ENCODE peak calls at places on chromosomes 16 and 17, in eight cellular contexts. One of them, this sample, is unnamed.

GRCh38 chr17:20952183-20952582 is 90.6 kb downstream of the USP22 start:
- DNase-seq in A673: no peak
- DNase-seq in HL-60: no peak
- DNase-seq in dorsolateral prefrontal cortex: no peak
- DNase-seq in lower lobe of right lung: no peak
- DNase-seq in PC-3: peak; percentile 66
- DNase-seq in psoas muscle: no peak
- DNase-seq in endodermal cell: no peak
- DNase-seq in this sample: no peak

GRCh38 chr17:61581611-61582349 is 9.2 kb downstream of the NACA2 start:
- DNase-seq in lower lobe of right lung: no peak
- DNase-seq in dorsolateral prefrontal cortex: no peak
- DNase-seq in endodermal cell: no peak
- DNase-seq in psoas muscle: no peak
- DNase-seq in PC-3: peak; percentile 53
- DNase-seq in A673: no peak
- DNase-seq in HL-60: no peak
- DNase-seq in this sample: no peak

GRCh38 chr17:80886641-80887573 is 104.7 kb upstream of the CHMP6 start:
- DNase-seq in dorsolateral prefrontal cortex: no peak
- DNase-seq in lower lobe of right lung: peak; percentile 32
- DNase-seq in HL-60: no peak
- DNase-seq in PC-3: no peak
- DNase-seq in A673: no peak
- DNase-seq in psoas muscle: peak; percentile 47
- DNase-seq in endodermal cell: no peak
- DNase-seq in this sample: no peak

GRCh38 chr16:2149630-2150417 is 1.4 kb downstream of the RAB26 start:
- DNase-seq in HL-60: no peak
- DNase-seq in psoas muscle: no peak
- DNase-seq in endodermal cell: peak; percentile 82
- DNase-seq in dorsolateral prefrontal cortex: no peak
- DNase-seq in PC-3: peak; percentile 11
- DNase-seq in lower lobe of right lung: no peak
- DNase-seq in A673: peak; percentile 52
- DNase-seq in this sample: peak; percentile 79

GRCh38 chr17:10031102-10031501 is 126.0 kb upstream of the RCVRN start:
- DNase-seq in lower lobe of right lung: no peak
- DNase-seq in HL-60: no peak
- DNase-seq in dorsolateral prefrontal cortex: no peak
- DNase-seq in endodermal cell: no peak
- DNase-seq in A673: no peak
- DNase-seq in PC-3: no peak
- DNase-seq in psoas muscle: no peak
- DNase-seq in this sample: no peak

GRCh38 chr16:3157229-3158013 is 22.6 kb downstream of the ZNF213 start:
- DNase-seq in psoas muscle: peak; percentile 62
- DNase-seq in endodermal cell: peak; percentile 96
- DNase-seq in A673: peak; percentile 96
- DNase-seq in PC-3: peak; percentile 94
- DNase-seq in dorsolateral prefrontal cortex: no peak
- DNase-seq in HL-60: peak; percentile 62
- DNase-seq in lower lobe of right lung: peak; percentile 67
- DNase-seq in this sample: peak; percentile 80

GRCh38 chr16:27368358-27368722 is 33.6 kb upstream of the IL21R start:
- DNase-seq in endodermal cell: no peak
- DNase-seq in A673: no peak
- DNase-seq in psoas muscle: no peak
- DNase-seq in PC-3: no peak
- DNase-seq in lower lobe of right lung: no peak
- DNase-seq in HL-60: no peak
- DNase-seq in dorsolateral prefrontal cortex: no peak
- DNase-seq in this sample: no peak

GRCh38 chr17:42679492-42680330 is 1.9 kb downstream of the CCR10 start:
- DNase-seq in lower lobe of right lung: peak; percentile 89
- DNase-seq in A673: peak; percentile 72
- DNase-seq in psoas muscle: peak; percentile 92
- DNase-seq in HL-60: no peak
- DNase-seq in PC-3: peak; percentile 70
- DNase-seq in dorsolateral prefrontal cortex: no peak
- DNase-seq in endodermal cell: peak; percentile 97
- DNase-seq in this sample: no peak

GRCh38 chr17:29620271-29620670 is 2.4 kb downstream of the CORO6 start:
- DNase-seq in dorsolateral prefrontal cortex: no peak
- DNase-seq in lower lobe of right lung: no peak
- DNase-seq in psoas muscle: peak; percentile 85
- DNase-seq in endodermal cell: peak; percentile 82
- DNase-seq in PC-3: peak; percentile 47
- DNase-seq in A673: no peak
- DNase-seq in HL-60: no peak
- DNase-seq in this sample: no peak

GRCh38 chr16:76535-77272 is 1.3 kb upstream of the MPG start:
- DNase-seq in dorsolateral prefrontal cortex: no peak
- DNase-seq in psoas muscle: peak; percentile 92
- DNase-seq in A673: peak; percentile 46
- DNase-seq in endodermal cell: peak; percentile 72
- DNase-seq in PC-3: peak; percentile 74
- DNase-seq in HL-60: peak; percentile 63
- DNase-seq in lower lobe of right lung: peak; percentile 73
- DNase-seq in this sample: peak; percentile 92

GRCh38 chr16:65125871-65126270 is 4.0 kb upstream of the CDH11 start:
- DNase-seq in HL-60: peak; percentile 6
- DNase-seq in psoas muscle: no peak
- DNase-seq in lower lobe of right lung: no peak
- DNase-seq in endodermal cell: no peak
- DNase-seq in A673: peak; percentile 78
- DNase-seq in dorsolateral prefrontal cortex: no peak
- DNase-seq in PC-3: no peak
- DNase-seq in this sample: no peak

DNA sequence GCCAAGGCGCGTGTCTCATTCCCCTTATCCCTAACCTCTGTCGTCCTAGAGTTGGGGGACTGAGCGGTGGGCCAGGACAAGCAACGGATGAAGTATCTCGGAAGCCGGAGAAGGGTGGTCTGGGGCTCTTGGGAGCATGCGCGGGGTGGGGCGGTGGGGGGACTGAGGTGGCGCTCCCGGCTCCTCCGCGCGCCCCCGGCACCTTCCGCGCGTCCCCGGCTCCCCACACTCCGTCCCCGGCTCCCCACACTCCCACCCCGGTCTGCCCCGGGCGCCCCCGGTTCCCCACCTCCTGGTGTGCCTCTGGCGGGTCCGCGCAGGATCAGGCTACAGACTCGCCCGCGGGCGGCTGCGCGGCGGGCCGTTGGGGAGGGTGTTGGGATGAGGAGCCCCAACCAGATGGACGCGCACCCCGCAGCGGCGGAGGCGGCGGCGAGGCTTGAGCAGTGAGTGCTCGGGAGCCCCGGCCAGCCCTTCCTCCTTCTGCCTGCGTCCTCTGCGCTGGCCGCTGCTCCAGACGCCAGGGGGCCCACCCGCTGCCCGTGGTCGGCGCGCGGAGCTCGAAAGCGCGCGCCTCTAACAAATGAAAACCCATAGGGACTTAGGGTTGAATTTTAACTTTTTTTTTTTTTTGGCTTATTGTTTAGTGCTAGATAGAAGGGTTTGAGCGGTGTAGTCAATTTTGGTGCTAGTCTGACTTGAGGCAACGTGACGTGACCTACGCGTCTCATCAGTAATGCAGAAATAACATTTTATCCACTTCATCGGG is 5.6 kb upstream of the CRYM start:
- DNase-seq in dorsolateral prefrontal cortex: peak; percentile 50
- DNase-seq in HL-60: no peak
- DNase-seq in endodermal cell: peak; percentile 91
- DNase-seq in psoas muscle: peak; percentile 49
- DNase-seq in A673: peak; percentile 31
- DNase-seq in PC-3: no peak
- DNase-seq in lower lobe of right lung: peak; percentile 60
- DNase-seq in this sample: no peak
- TF ChIP-seq CTCF in dorsolateral prefrontal cortex: no peak
- TF ChIP-seq CTCF in HL-60: no peak
- TF ChIP-seq CTCF in endodermal cell: peak; percentile 76
- TF ChIP-seq CTCF in psoas muscle: peak; percentile 20
- TF ChIP-seq CTCF in A673: peak; percentile 41
- TF ChIP-seq CTCF in PC-3: peak; percentile 17
- TF ChIP-seq CTCF in lower lobe of right lung: peak; percentile 40
- TF ChIP-seq CTCF in this sample: no peak

GRCh38 chr17:15436399-15437369 is 30.7 kb downstream of the CDRT4 start:
- DNase-seq in HL-60: peak; percentile 57
- DNase-seq in dorsolateral prefrontal cortex: peak; percentile 55
- DNase-seq in lower lobe of right lung: peak; percentile 55
- DNase-seq in A673: peak; percentile 69
- DNase-seq in psoas muscle: peak; percentile 86
- DNase-seq in PC-3: peak; percentile 79
- DNase-seq in endodermal cell: peak; percentile 85
- DNase-seq in this sample: no peak
- H3K4me3 ChIP-seq in HL-60: no peak overlapping the region
- H3K4me3 ChIP-seq in dorsolateral prefrontal cortex: no peak overlapping the region
- H3K4me3 ChIP-seq in lower lobe of right lung: no peak overlapping the region
- H3K4me3 ChIP-seq in A673: no peak overlapping the region
- H3K4me3 ChIP-seq in psoas muscle: no peak overlapping the region
- H3K4me3 ChIP-seq in PC-3: no peak overlapping the region
- H3K4me3 ChIP-seq in endodermal cell: no peak overlapping the region
- H3K4me3 ChIP-seq in this sample: no peak overlapping the region

DNA sequence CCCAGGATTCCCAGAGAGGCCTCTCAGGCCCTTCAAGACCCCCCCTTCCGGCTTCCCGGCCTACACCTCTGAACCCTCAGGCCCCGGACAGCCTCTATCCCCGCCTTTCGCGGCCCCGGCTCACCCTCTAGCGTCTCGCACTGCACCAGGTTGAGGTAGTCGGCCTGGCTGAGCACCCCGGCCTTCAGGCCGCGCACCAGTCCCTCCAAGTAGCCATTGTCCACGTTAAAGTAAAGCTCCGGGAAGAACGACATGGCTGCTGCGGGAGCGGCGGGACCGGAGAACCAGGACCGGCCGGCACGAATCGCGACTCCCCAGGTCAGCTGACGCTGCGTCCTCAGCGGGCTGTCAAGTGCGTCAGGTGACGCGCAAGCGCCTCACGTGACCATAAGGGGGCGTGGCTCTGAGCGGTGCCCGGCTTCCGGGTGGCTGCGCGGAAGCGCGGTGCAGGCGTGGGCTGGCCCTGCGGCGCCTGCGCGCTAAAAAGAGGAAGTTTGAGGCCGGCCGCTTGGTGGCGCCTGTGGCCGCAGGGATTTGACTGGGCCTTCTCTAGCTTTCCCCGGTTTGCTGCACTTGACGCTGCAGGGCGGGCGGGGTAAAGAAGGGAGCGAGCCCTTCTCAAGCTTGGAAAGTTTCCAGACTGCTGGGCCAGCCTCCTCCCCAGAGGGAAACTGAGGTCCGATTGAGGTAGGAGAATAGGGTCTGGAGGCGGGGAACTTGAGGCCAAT is at the start of gene ATP6V0D1:
- DNase-seq in A673: peak; percentile 98
- DNase-seq in PC-3: peak; percentile 97
- DNase-seq in HL-60: peak; percentile 98
- DNase-seq in lower lobe of right lung: peak; percentile 99
- DNase-seq in dorsolateral prefrontal cortex: peak; percentile 98
- DNase-seq in psoas muscle: peak; percentile 100
- DNase-seq in endodermal cell: peak; percentile 99
- DNase-seq in this sample: peak; percentile 98
- H3K27ac ChIP-seq in A673: peak within 1 kb of the TSS; percentile 83
- H3K27ac ChIP-seq in PC-3: peak within 1 kb of the TSS; percentile 37
- H3K27ac ChIP-seq in HL-60: peak within 1 kb of the TSS; percentile 91
- H3K27ac ChIP-seq in lower lobe of right lung: peak within 1 kb of the TSS; percentile 93
- H3K27ac ChIP-seq in dorsolateral prefrontal cortex: peak within 1 kb of the TSS; percentile 94
- H3K27ac ChIP-seq in psoas muscle: peak within 1 kb of the TSS; percentile 93
- H3K27ac ChIP-seq in endodermal cell: peak within 1 kb of the TSS; percentile 88
- H3K27ac ChIP-seq in this sample: peak within 1 kb of the TSS; percentile 90

DNA sequence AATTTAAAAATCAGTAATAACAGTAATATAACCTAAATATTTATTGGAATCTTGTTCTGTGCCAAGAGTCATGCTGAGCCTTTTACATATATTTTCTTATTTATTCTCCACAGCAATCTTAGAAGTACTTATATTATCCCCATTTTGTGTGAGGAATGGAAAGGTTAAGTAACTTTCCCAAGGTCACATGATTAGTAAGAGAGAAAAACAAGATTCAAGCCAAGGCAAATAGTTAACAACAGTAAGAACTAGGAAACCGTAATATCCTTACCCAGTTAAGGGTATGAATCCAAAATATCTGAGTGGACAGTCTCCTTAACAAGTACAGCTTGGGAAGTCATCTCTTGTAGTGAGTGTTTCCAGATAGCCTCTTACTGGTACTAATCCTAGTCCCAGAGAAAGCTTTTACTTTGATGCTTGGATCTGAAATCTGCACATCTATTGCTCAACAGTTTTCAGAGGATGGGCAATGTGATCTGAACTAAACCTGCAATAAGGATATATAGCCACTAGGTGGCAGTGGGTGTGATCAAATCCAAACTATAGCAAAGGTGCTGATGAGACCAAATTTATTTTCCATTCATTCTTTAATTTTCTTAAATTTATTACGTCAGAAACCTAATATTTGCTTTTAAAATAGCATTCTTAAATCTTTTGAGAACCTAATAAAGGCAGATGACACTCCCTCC is 23.3 kb downstream of the SHISA6 start:
- DNase-seq in psoas muscle: no peak
- DNase-seq in A673: peak; percentile 37
- DNase-seq in endodermal cell: no peak
- DNase-seq in PC-3: peak; percentile 3
- DNase-seq in dorsolateral prefrontal cortex: no peak
- DNase-seq in HL-60: no peak
- DNase-seq in lower lobe of right lung: no peak
- DNase-seq in this sample: no peak
- TF ChIP-seq CTCF in psoas muscle: peak; percentile 17
- TF ChIP-seq CTCF in A673: peak; percentile 59
- TF ChIP-seq CTCF in endodermal cell: peak; percentile 77
- TF ChIP-seq CTCF in PC-3: peak; percentile 43
- TF ChIP-seq CTCF in dorsolateral prefrontal cortex: no peak
- TF ChIP-seq CTCF in HL-60: no peak
- TF ChIP-seq CTCF in lower lobe of right lung: no peak
- TF ChIP-seq CTCF in this sample: no peak

DNA sequence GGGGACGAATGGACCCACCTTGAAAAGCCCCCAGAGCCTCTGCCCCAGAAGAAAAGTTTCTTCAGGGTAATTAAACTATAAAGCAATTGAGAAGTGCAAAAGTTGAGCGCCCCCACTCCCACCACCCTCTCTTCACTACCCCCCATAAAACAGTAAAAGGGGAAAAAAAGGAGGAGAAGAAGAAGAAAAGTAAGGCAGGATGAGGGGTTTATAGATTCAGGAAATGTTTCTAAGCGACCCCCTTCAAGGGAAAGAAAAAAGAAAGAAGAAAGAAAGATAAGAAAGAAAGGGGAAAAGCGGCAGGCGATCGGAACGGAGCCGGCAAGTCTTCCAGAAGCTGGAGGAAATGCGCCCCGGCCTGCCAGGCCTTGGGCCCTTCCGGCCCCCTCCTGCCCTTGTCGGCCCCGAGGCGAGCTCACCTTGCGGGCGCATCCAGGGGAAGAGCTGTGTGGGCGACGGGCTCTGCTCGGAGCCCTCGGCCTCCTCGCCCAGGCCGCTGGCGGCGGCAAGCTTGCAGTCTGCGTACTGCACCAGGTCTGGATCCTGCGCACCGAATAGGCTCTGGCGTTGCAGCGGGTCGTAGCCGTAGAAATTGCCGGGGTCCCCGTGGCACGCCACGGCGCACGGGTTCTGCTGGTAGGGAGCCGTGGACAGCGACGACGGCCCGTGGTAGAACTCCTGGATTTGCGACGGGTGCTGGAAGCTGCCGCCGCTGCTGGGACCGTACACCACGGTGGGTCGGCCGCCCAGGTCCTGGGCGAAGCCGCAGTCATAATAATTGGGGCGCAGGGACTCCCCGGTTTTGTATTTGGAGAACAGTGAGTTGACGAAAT is 1.0 kb downstream of the HOXB8 start:
- DNase-seq in HL-60: no peak
- DNase-seq in A673: peak; percentile 72
- DNase-seq in psoas muscle: no peak
- DNase-seq in lower lobe of right lung: no peak
- DNase-seq in dorsolateral prefrontal cortex: no peak
- DNase-seq in PC-3: no peak
- DNase-seq in endodermal cell: peak; percentile 85
- DNase-seq in this sample: no peak
- H3K4me3 ChIP-seq in HL-60: no peak overlapping the region
- H3K4me3 ChIP-seq in A673: peak overlapping the region; percentile 87
- H3K4me3 ChIP-seq in psoas muscle: peak overlapping the region; percentile 77
- H3K4me3 ChIP-seq in lower lobe of right lung: peak overlapping the region; percentile 64
- H3K4me3 ChIP-seq in dorsolateral prefrontal cortex: no peak overlapping the region
- H3K4me3 ChIP-seq in PC-3: no peak overlapping the region
- H3K4me3 ChIP-seq in endodermal cell: no peak overlapping the region
- H3K4me3 ChIP-seq in this sample: peak overlapping the region; percentile 88

This sample was measured in suprapubic skin.